ENCODE peak calls at places on chromosomes 6 and 20, in six cellular contexts. One of them, this sample, is unnamed.

GRCh38 chr6:13302751-13303667 is 25.3 kb downstream of the TBC1D7 start:
- DNase-seq in SK-N-SH: no peak
- DNase-seq in A549: peak; percentile 89
- DNase-seq in H1: peak; percentile 11
- DNase-seq in HepG2: peak; percentile 80
- DNase-seq in K562: peak; percentile 74
- DNase-seq in this sample: peak; percentile 98

GRCh38 chr20:50727792-50728485 is 3.4 kb upstream of the PARD6B start:
- DNase-seq in SK-N-SH: no peak
- DNase-seq in A549: no peak
- DNase-seq in H1: no peak
- DNase-seq in HepG2: peak; percentile 85
- DNase-seq in K562: no peak
- DNase-seq in this sample: no peak

GRCh38 chr20:1281279-1282057 is 15.4 kb downstream of the SNPH start:
- DNase-seq in SK-N-SH: no peak
- DNase-seq in A549: no peak
- DNase-seq in H1: peak; percentile 20
- DNase-seq in HepG2: no peak
- DNase-seq in K562: no peak
- DNase-seq in this sample: no peak

GRCh38 chr20:38065764-38066375 is 32.3 kb downstream of the RPRD1B start:
- DNase-seq in SK-N-SH: no peak
- DNase-seq in A549: no peak
- DNase-seq in H1: no peak
- DNase-seq in HepG2: peak; percentile 41
- DNase-seq in K562: no peak
- DNase-seq in this sample: no peak

GRCh38 chr6:38786486-38786885 is 71.4 kb downstream of the DNAH8 start:
- DNase-seq in SK-N-SH: no peak
- DNase-seq in A549: no peak
- DNase-seq in H1: no peak
- DNase-seq in HepG2: no peak
- DNase-seq in K562: no peak
- DNase-seq in this sample: no peak

GRCh38 chr6:90466191-90466940 is 120.5 kb downstream of the MAP3K7 start:
- DNase-seq in SK-N-SH: no peak
- DNase-seq in A549: no peak
- DNase-seq in H1: no peak
- DNase-seq in HepG2: no peak
- DNase-seq in K562: peak; percentile 62
- DNase-seq in this sample: peak; percentile 16

GRCh38 chr6:23410439-23410838 is 715.6 kb upstream of the NRSN1 start:
- DNase-seq in SK-N-SH: no peak
- DNase-seq in A549: no peak
- DNase-seq in H1: no peak
- DNase-seq in HepG2: no peak
- DNase-seq in K562: no peak
- DNase-seq in this sample: no peak

GRCh38 chr6:18330548-18331066 is 56.5 kb upstream of the RNF144B start:
- DNase-seq in SK-N-SH: no peak
- DNase-seq in A549: no peak
- DNase-seq in H1: no peak
- DNase-seq in HepG2: no peak
- DNase-seq in K562: no peak
- DNase-seq in this sample: no peak

GRCh38 chr6:7568021-7568420 is 22.0 kb upstream of the SNRNP48 start:
- DNase-seq in SK-N-SH: no peak
- DNase-seq in A549: no peak
- DNase-seq in H1: no peak
- DNase-seq in HepG2: no peak
- DNase-seq in K562: no peak
- DNase-seq in this sample: peak; percentile 58

GRCh38 chr6:27889628-27890315 is 22.4 kb downstream of the OR2B2 start:
- DNase-seq in SK-N-SH: no peak
- DNase-seq in A549: no peak
- DNase-seq in H1: no peak
- DNase-seq in HepG2: no peak
- DNase-seq in K562: no peak
- DNase-seq in this sample: no peak

GRCh38 chr6:7765575-7766325 is 39.9 kb downstream of the BMP6 start:
- DNase-seq in SK-N-SH: no peak
- DNase-seq in A549: no peak
- DNase-seq in H1: no peak
- DNase-seq in HepG2: no peak
- DNase-seq in K562: no peak
- DNase-seq in this sample: peak; percentile 41

GRCh38 chr6:158357570-158358216 is 45.4 kb downstream of the TULP4 start:
- DNase-seq in SK-N-SH: no peak
- DNase-seq in A549: no peak
- DNase-seq in H1: no peak
- DNase-seq in HepG2: no peak
- DNase-seq in K562: no peak
- DNase-seq in this sample: no peak

GRCh38 chr6:103122766-103123601 is 1729.5 kb downstream of the GRIK2 start:
- DNase-seq in SK-N-SH: peak; percentile 27
- DNase-seq in A549: no peak
- DNase-seq in H1: peak; percentile 88
- DNase-seq in HepG2: peak; percentile 44
- DNase-seq in K562: peak; percentile 4
- DNase-seq in this sample: peak; percentile 0

GRCh38 chr6:130218136-130218535 is 4.6 kb downstream of the SAMD3 start:
- DNase-seq in SK-N-SH: no peak
- DNase-seq in A549: no peak
- DNase-seq in H1: no peak
- DNase-seq in HepG2: no peak
- DNase-seq in K562: no peak
- DNase-seq in this sample: no peak

GRCh38 chr6:126180585-126180984 is 159.3 kb upstream of the CENPW start:
- DNase-seq in SK-N-SH: no peak
- DNase-seq in A549: no peak
- DNase-seq in H1: no peak
- DNase-seq in HepG2: peak; percentile 52
- DNase-seq in K562: no peak
- DNase-seq in this sample: peak; percentile 96

GRCh38 chr6:137056121-137056880 is 11.5 kb upstream of the IL20RA start:
- DNase-seq in SK-N-SH: no peak
- DNase-seq in A549: no peak
- DNase-seq in H1: no peak
- DNase-seq in HepG2: no peak
- DNase-seq in K562: no peak
- DNase-seq in this sample: no peak

GRCh38 chr20:51400051-51400926 is 142.2 kb downstream of the NFATC2 start:
- DNase-seq in SK-N-SH: no peak
- DNase-seq in A549: no peak
- DNase-seq in H1: no peak
- DNase-seq in HepG2: no peak
- DNase-seq in K562: no peak
- DNase-seq in this sample: no peak

GRCh38 chr20:62136283-62137091 is 6.7 kb downstream of the PSMA7 start:
- DNase-seq in SK-N-SH: peak; percentile 78
- DNase-seq in A549: peak; percentile 73
- DNase-seq in H1: no peak
- DNase-seq in HepG2: peak; percentile 74
- DNase-seq in K562: peak; percentile 50
- DNase-seq in this sample: peak; percentile 68

GRCh38 chr20:58987790-58988564 is 6.9 kb downstream of the NELFCD start:
- DNase-seq in SK-N-SH: no peak
- DNase-seq in A549: no peak
- DNase-seq in H1: no peak
- DNase-seq in HepG2: no peak
- DNase-seq in K562: no peak
- DNase-seq in this sample: no peak

GRCh38 chr20:33488201-33488600 is 1.7 kb upstream of the CBFA2T2 start:
- DNase-seq in SK-N-SH: no peak
- DNase-seq in A549: no peak
- DNase-seq in H1: no peak
- DNase-seq in HepG2: no peak
- DNase-seq in K562: no peak
- DNase-seq in this sample: no peak

GRCh38 chr20:15200139-15200538 is 862.7 kb upstream of the FLRT3 start:
- DNase-seq in SK-N-SH: no peak
- DNase-seq in A549: no peak
- DNase-seq in H1: no peak
- DNase-seq in HepG2: no peak
- DNase-seq in K562: no peak
- DNase-seq in this sample: no peak

GRCh38 chr20:21048841-21049273 is 57.3 kb downstream of the LINC00237 start:
- DNase-seq in SK-N-SH: peak; percentile 45
- DNase-seq in A549: peak; percentile 69
- DNase-seq in H1: peak; percentile 96
- DNase-seq in HepG2: peak; percentile 55
- DNase-seq in K562: peak; percentile 69
- DNase-seq in this sample: no peak
- TF ChIP-seq RFX5 in SK-N-SH: no peak
- TF ChIP-seq RFX5 in A549: no peak
- TF ChIP-seq RFX5 in H1: no peak
- TF ChIP-seq RFX5 in HepG2: no peak
- TF ChIP-seq RFX5 in K562: no peak
- TF ChIP-seq RFX5 in this sample: no peak

GRCh38 chr6:133289733-133290306 is 48.7 kb downstream of the EYA4 start:
- DNase-seq in SK-N-SH: no peak
- DNase-seq in A549: no peak
- DNase-seq in H1: no peak
- DNase-seq in HepG2: no peak
- DNase-seq in K562: no peak
- DNase-seq in this sample: no peak

GRCh38 chr6:133286765-133287164 is 45.6 kb downstream of the EYA4 start:
- DNase-seq in SK-N-SH: no peak
- DNase-seq in A549: no peak
- DNase-seq in H1: no peak
- DNase-seq in HepG2: no peak
- DNase-seq in K562: no peak
- DNase-seq in this sample: peak; percentile 27

GRCh38 chr6:133288662-133289061 is 47.5 kb downstream of the EYA4 start:
- DNase-seq in SK-N-SH: no peak
- DNase-seq in A549: no peak
- DNase-seq in H1: no peak
- DNase-seq in HepG2: no peak
- DNase-seq in K562: no peak
- DNase-seq in this sample: no peak

GRCh38 chr6:133290926-133291325 is 49.8 kb downstream of the EYA4 start:
- DNase-seq in SK-N-SH: no peak
- DNase-seq in A549: no peak
- DNase-seq in H1: no peak
- DNase-seq in HepG2: no peak
- DNase-seq in K562: no peak
- DNase-seq in this sample: no peak

GRCh38 chr6:133291671-133292070 is 50.5 kb downstream of the EYA4 start:
- DNase-seq in SK-N-SH: no peak
- DNase-seq in A549: no peak
- DNase-seq in H1: no peak
- DNase-seq in HepG2: no peak
- DNase-seq in K562: no peak
- DNase-seq in this sample: peak; percentile 31
- TF ChIP-seq RFX5 in SK-N-SH: no peak
- TF ChIP-seq RFX5 in A549: no peak
- TF ChIP-seq RFX5 in H1: no peak
- TF ChIP-seq RFX5 in HepG2: no peak
- TF ChIP-seq RFX5 in K562: no peak
- TF ChIP-seq RFX5 in this sample: no peak

DNA sequence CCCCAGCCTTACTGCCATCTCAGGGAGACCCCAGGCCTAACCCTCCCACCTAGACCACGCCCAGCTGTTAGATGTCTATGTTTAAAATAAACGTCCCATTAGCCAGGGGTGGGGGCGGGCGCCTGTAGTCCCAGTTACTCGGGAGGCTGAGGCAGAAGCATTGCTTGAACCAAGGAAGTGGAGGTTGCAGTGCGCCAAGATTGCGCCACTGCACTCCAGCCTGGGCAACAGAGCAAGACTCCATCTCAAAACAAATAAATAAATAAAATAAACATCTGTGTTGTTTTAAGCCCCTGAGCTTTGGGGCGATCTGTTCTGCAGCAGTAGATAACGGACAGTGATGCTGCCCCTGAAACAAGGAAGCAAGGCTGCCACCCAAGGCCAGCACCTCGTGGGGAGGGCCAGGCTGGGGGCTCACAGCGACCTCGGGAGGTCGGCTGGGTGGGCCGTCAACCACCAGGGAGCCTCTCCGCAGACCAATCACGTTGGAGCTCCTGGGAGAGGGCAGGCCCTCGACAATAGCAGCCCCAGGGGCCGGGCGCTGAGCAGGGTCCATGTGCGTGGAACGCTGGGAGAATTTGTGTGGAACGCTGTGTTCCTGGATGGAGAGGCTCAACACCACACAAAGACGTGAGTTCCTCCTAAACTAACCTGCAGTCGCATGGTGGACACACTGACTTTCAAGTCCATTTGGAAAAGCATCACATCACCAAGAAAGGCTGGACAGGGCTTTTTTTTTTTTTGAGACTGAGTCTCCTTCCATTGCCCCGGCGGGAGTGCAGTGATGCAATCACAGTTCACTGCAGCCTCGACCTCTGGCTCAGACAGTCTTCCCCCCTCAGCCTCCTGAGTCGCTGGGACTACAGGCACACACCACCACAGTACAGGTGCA is 1.0 kb upstream of the HELZ2 start:
- DNase-seq in SK-N-SH: no peak
- DNase-seq in A549: no peak
- DNase-seq in H1: no peak
- DNase-seq in HepG2: no peak
- DNase-seq in K562: no peak
- DNase-seq in this sample: peak; percentile 24
- TF ChIP-seq RFX5 in SK-N-SH: no peak
- TF ChIP-seq RFX5 in A549: no peak
- TF ChIP-seq RFX5 in H1: no peak
- TF ChIP-seq RFX5 in HepG2: no peak
- TF ChIP-seq RFX5 in K562: no peak
- TF ChIP-seq RFX5 in this sample: no peak

GRCh38 chr6:127641905-127642304 is 64.9 kb downstream of the C6orf58 start:
- DNase-seq in SK-N-SH: peak; percentile 28
- DNase-seq in A549: peak; percentile 15
- DNase-seq in H1: peak; percentile 52
- DNase-seq in HepG2: peak; percentile 26
- DNase-seq in K562: peak; percentile 4
- DNase-seq in this sample: peak; percentile 36
- TF ChIP-seq RFX5 in SK-N-SH: no peak
- TF ChIP-seq RFX5 in A549: no peak
- TF ChIP-seq RFX5 in H1: no peak
- TF ChIP-seq RFX5 in HepG2: no peak
- TF ChIP-seq RFX5 in K562: no peak
- TF ChIP-seq RFX5 in this sample: no peak

DNA sequence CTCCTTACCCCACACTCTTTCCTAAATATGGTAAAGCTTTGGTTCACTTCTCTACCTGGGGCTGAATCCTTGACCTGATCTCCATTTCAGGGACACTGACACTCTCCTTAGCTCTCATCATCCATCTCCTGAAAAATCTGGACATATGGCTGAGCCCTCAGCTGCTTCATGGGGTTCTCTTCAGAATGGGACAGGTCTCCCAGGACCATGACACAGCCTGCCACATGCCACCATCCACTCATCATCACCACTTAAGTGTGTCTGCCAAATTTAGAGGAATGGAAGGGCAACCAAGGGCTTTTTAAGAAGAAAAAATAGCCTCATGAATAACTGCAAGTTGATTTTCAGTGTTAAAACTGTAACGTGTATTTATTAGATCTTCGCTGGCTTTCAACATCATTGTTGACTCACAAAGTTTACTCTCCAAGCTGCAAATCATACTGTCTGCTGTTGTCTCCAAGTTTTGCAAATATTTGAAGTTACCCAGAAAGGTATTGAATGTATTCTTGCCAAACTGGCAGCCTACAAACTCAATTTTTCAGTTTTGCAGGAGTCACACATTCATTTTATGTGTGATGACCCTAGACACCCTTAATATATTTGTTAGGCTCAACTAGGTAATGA is 41.1 kb downstream of the HS3ST5 start:
- DNase-seq in SK-N-SH: no peak
- DNase-seq in A549: no peak
- DNase-seq in H1: no peak
- DNase-seq in HepG2: peak; percentile 55
- DNase-seq in K562: no peak
- DNase-seq in this sample: no peak
- TF ChIP-seq RFX5 in SK-N-SH: no peak
- TF ChIP-seq RFX5 in A549: no peak
- TF ChIP-seq RFX5 in H1: no peak
- TF ChIP-seq RFX5 in HepG2: no peak
- TF ChIP-seq RFX5 in K562: no peak
- TF ChIP-seq RFX5 in this sample: no peak

This sample was measured in IMR-90.